ENCODE peak calls at places on chromosome 5, in seven cellular contexts. J is pancreas, X is GM23248, N is neural progenitor cell, C is dorsolateral prefrontal cortex, L is lung, E is left ventricle myocardium inferior. V is an unnamed sample.

GRCh38 chr5:93995126-93995621 is 253.8 kb upstream of the POU5F2 start:
- DNase-seq in L (no peak), C (no peak), X (peak), J (no peak), N (no peak), E (no peak), V (no peak)

GRCh38 chr5:94228791-94229190 is 389.6 kb downstream of the KIAA0825 start:
- DNase-seq in C (no peak), X (peak), L (no peak), E (no peak), N (no peak), J (no peak), V (no peak)

GRCh38 chr5:135387629-135387960 is 11.4 kb downstream of the MACROH2A1 start:
- DNase-seq in E (no peak), N (no peak), L (no peak), C (no peak), X (no peak), J (no peak), V (no peak)

GRCh38 chr5:92962752-92963151 is 618.3 kb downstream of the NR2F1-AS1 start:
- DNase-seq in E (no peak), X (no peak), L (no peak), C (no peak), N (no peak), J (no peak), V (no peak)

GRCh38 chr5:66417681-66418248 is 178.4 kb upstream of the MAST4 start:
- DNase-seq in E (no peak), J (no peak), L (no peak), X (no peak), C (no peak), N (no peak), V (no peak)

GRCh38 chr5:7856855-7857254 is 5.9 kb upstream of the CFAP90 start:
- DNase-seq in N (peak), J (no peak), E (no peak), X (peak), C (no peak), L (no peak), V (peak)

GRCh38 chr5:62093981-62094380 is 212.0 kb upstream of the KIF2A start:
- DNase-seq in X (peak), J (no peak), L (peak), N (peak), C (no peak), E (no peak), V (peak)

GRCh38 chr5:9201011-9201410 is 344.9 kb downstream of the SEMA5A start:
- DNase-seq in C (no peak), J (no peak), L (no peak), E (no peak), X (no peak), N (no peak), V (no peak)

GRCh38 chr5:136174021-136174659 is 18.8 kb downstream of the SMIM32 start:
- DNase-seq in N (peak), J (no peak), C (no peak), E (no peak), X (peak), L (no peak), V (no peak)

GRCh38 chr5:149837680-149838269 is 106.8 kb downstream of the PDE6A start:
- DNase-seq in X (peak), C (peak), L (no peak), N (peak), E (no peak), J (no peak), V (peak)

GRCh38 chr5:148805323-148806290 is 20.8 kb upstream of the ADRB2 start:
- DNase-seq in E (peak), N (no peak), C (no peak), L (no peak), J (no peak), X (peak), V (no peak)

GRCh38 chr5:142486581-142486980 is 161.8 kb upstream of the SPRY4 start:
- DNase-seq in L (no peak), E (no peak), J (no peak), X (peak), C (no peak), N (no peak), V (no peak)

GRCh38 chr5:176153741-176154140 is 84.5 kb upstream of the SIMC1 start:
- DNase-seq in L (no peak), N (no peak), X (peak), J (no peak), E (no peak), C (no peak), V (no peak)

GRCh38 chr5:104177651-104178050 is 615.1 kb upstream of the NUDT12 start:
- DNase-seq in L (no peak), N (no peak), C (no peak), E (no peak), J (no peak), X (no peak), V (no peak)

GRCh38 chr5:54860321-54860720 is 125.1 kb downstream of the ESM1 start:
- DNase-seq in X (peak), N (no peak), J (no peak), C (no peak), L (no peak), E (no peak), V (no peak)

GRCh38 chr5:174617910-174618309 is 106.5 kb upstream of the MSX2 start:
- DNase-seq in E (no peak), N (no peak), X (no peak), L (no peak), J (no peak), C (no peak), V (peak)

GRCh38 chr5:128163991-128164390 is 80.4 kb downstream of the SLC12A2 start:
- DNase-seq in L (no peak), X (peak), J (no peak), N (no peak), E (no peak), C (no peak), V (no peak)

GRCh38 chr5:95925939-95926338 is 35.7 kb downstream of the ELL2 start:
- DNase-seq in L (no peak), N (no peak), C (no peak), E (no peak), X (no peak), J (no peak), V (no peak)

GRCh38 chr5:89030781-89031180 is 147.8 kb upstream of the MEF2C start:
- DNase-seq in J (no peak), L (no peak), X (no peak), C (no peak), E (no peak), N (no peak), V (no peak)

GRCh38 chr5:11672385-11673085 is 231.7 kb downstream of the CTNND2 start:
- DNase-seq in L (no peak), X (no peak), E (no peak), C (no peak), N (no peak), J (no peak), V (no peak)

GRCh38 chr5:78586251-78586650 is 62.3 kb downstream of the LHFPL2 start:
- DNase-seq in N (no peak), L (no peak), C (no peak), E (no peak), J (no peak), X (peak), V (no peak)

GRCh38 chr5:153866176-153866575 is 172.5 kb downstream of the FAM114A2 start:
- DNase-seq in X (peak), E (no peak), N (no peak), J (no peak), C (no peak), L (no peak), V (no peak)

GRCh38 chr5:75049581-75050274 is 2.6 kb downstream of the GCNT4 start:
- DNase-seq in J (peak), L (peak), X (peak), C (no peak), N (peak), E (peak), V (peak)

GRCh38 chr5:170232786-170233185 is at the start of gene C5orf58:
- DNase-seq in X (no peak), C (no peak), N (no peak), J (no peak), L (no peak), E (no peak), V (peak)

DNA sequence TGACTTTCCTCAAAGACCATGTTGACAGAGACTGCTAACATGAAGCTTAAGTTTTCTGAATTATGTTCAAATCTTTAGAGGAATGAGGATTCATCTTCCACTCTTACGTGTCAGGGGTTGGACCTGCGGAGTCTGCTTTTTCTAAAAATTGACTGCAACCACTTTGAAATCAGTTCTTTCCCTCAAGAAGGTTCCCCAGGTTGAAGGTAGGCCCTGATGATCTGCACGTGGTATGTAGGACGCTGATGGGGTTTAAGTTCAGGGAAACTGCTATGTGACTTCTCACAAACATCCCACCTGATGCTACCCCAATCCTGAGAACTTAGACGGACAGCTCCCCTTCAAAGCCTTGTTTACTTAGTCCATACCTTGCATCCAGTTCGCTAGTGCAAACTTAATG is 7.2 kb downstream of the RACK1 start:
- DNase-seq in E (no peak), N (no peak), C (no peak), L (no peak), X (no peak), J (no peak), V (no peak)
- H3K27ac ChIP-seq in E (no peak), N (peak), C (no peak), L (no peak), X (no peak), J (no peak), V (no peak)

GRCh38 chr5:147305147-147305546 is 70.3 kb downstream of the STK32A start:
- DNase-seq in E (no peak), X (no peak), J (no peak), L (no peak), C (no peak), N (no peak), V (no peak)

GRCh38 chr5:147303976-147304375 is 69.2 kb downstream of the STK32A start:
- DNase-seq in L (peak), N (no peak), C (no peak), E (no peak), J (no peak), X (peak), V (no peak)

GRCh38 chr5:147307170-147307569 is 72.3 kb downstream of the STK32A start:
- DNase-seq in E (no peak), C (no peak), J (no peak), N (no peak), X (peak), L (no peak), V (no peak)

GRCh38 chr5:147306351-147306750 is 71.5 kb downstream of the STK32A start:
- DNase-seq in L (no peak), J (no peak), X (no peak), C (no peak), N (no peak), E (no peak), V (no peak)

GRCh38 chr5:147303251-147303650 is 68.4 kb downstream of the STK32A start:
- DNase-seq in E (no peak), X (peak), C (no peak), J (no peak), L (peak), N (no peak), V (no peak)
- H3K27ac ChIP-seq in E (no peak), X (peak), C (no peak), J (no peak), L (no peak), N (no peak), V (no peak)

GRCh38 chr5:107232793-107233192 is 437.9 kb downstream of the EFNA5 start:
- DNase-seq in N (no peak), L (no peak), X (no peak), C (no peak), E (no peak), J (no peak), V (no peak)

GRCh38 chr5:107230367-107230766 is 440.4 kb downstream of the EFNA5 start:
- DNase-seq in X (no peak), J (no peak), N (no peak), C (no peak), E (no peak), L (no peak), V (no peak)

GRCh38 chr5:107231191-107231590 is 439.5 kb downstream of the EFNA5 start:
- DNase-seq in J (no peak), L (no peak), E (no peak), C (no peak), X (no peak), N (no peak), V (no peak)

GRCh38 chr5:107235167-107235566 is 435.6 kb downstream of the EFNA5 start:
- DNase-seq in X (no peak), N (no peak), J (no peak), C (no peak), L (no peak), E (no peak), V (no peak)
- H3K27ac ChIP-seq in X (no peak), N (no peak), J (no peak), C (no peak), L (no peak), E (no peak), V (no peak)

GRCh38 chr5:618450-618849 is 6.3 kb downstream of the CEP72 start:
- DNase-seq in L (no peak), X (no peak), N (no peak), C (no peak), E (no peak), J (no peak), V (no peak)
- H3K27ac ChIP-seq in L (no peak), X (no peak), N (no peak), C (no peak), E (no peak), J (no peak), V (no peak)

GRCh38 chr5:58073246-58073645 is 386.6 kb downstream of the PLK2 start:
- DNase-seq in J (no peak), C (no peak), L (no peak), N (no peak), X (no peak), E (no peak), V (no peak)

GRCh38 chr5:58074222-58074621 is 385.7 kb downstream of the PLK2 start:
- DNase-seq in C (no peak), X (no peak), L (no peak), J (no peak), E (no peak), N (no peak), V (no peak)

GRCh38 chr5:58075907-58076306 is 384.0 kb downstream of the PLK2 start:
- DNase-seq in L (no peak), E (no peak), X (no peak), N (no peak), C (no peak), J (no peak), V (no peak)

GRCh38 chr5:58076473-58077257 is 383.2 kb downstream of the PLK2 start:
- DNase-seq in X (no peak), J (no peak), L (no peak), E (no peak), C (no peak), N (no peak), V (no peak)

GRCh38 chr5:58074717-58075116 is 385.2 kb downstream of the PLK2 start:
- DNase-seq in J (no peak), X (no peak), L (no peak), C (no peak), E (no peak), N (no peak), V (no peak)
- H3K27ac ChIP-seq in J (no peak), X (no peak), L (no peak), C (no peak), E (peak), N (no peak), V (no peak)

DNA sequence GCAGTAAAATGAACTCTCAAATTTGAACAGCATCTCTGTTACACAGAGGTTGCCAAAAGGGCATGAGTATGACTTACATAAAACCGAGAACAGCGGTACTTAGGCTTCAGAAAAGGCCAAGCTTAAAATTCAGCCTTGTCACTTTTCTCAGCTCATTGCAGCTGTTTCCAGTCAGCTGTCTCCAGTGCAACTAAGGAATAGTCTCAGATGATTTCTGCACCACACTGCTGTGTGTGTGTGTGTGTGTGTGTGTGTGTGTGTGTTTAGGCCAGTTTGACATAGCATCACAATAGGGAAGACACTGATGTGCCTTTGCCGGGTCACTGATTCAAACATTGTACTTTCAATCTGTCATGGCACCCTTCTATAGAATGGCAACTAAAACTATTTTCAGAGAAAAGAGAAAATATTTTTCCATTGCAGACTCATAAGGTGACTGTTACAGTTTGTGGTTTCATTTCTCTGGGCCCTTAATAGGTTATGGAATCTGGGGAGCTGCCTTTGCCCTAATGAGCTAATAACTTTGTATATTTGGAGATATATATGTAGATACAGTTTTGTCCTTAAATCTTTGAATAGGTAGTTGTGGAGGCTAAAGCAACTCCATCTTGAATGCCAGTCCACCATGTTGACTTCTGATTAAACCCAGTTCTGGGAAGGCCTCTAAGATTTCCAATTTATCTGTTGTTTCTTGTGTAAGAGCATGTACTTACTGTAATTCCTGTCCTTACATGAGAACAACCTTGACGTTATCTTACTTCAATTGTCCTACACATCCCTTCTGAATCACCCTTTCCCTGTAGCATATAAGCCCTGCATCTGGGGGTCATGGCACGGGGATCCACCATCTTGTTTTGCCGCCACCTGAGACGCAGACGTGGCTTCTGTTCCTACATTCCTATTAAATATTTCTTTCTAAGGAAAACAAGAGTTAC is 4.5 kb downstream of the LSM11 start:
- DNase-seq in J (no peak), E (no peak), N (no peak), L (no peak), X (peak), C (no peak), V (no peak)
- H3K27ac ChIP-seq in J (no peak), E (no peak), N (no peak), L (no peak), X (peak), C (no peak), V (no peak)

V was measured in testis.